ENCODE peak calls at places on chromosomes 5 and 9, in eight cellular contexts. One of them, this sample, is unnamed.

GRCh38 chr9:83281306-83282255 is 218.6 kb upstream of the RASEF start:
- DNase-seq in nucleus accumbens: peak
- DNase-seq in MCF 10A: peak
- DNase-seq in neural crest cell: no peak
- DNase-seq in germinal center: no peak
- DNase-seq in NCI-H524 treated with DMSO at 0.1 percent for 48 hours: no peak
- DNase-seq in GM13976: no peak
- DNase-seq in activated naive CD4-positive, alpha-beta T cell: no peak
- DNase-seq in this sample: peak

GRCh38 chr5:80151890-80152289 is 104.0 kb downstream of the SERINC5 start:
- DNase-seq in GM13976: no peak
- DNase-seq in nucleus accumbens: no peak
- DNase-seq in neural crest cell: no peak
- DNase-seq in germinal center: no peak
- DNase-seq in NCI-H524 treated with DMSO at 0.1 percent for 48 hours: no peak
- DNase-seq in activated naive CD4-positive, alpha-beta T cell: no peak
- DNase-seq in MCF 10A: no peak
- DNase-seq in this sample: no peak

GRCh38 chr5:61496406-61497307 is 164.6 kb downstream of the ZSWIM6 start:
- DNase-seq in GM13976: no peak
- DNase-seq in activated naive CD4-positive, alpha-beta T cell: no peak
- DNase-seq in nucleus accumbens: peak
- DNase-seq in neural crest cell: no peak
- DNase-seq in germinal center: no peak
- DNase-seq in MCF 10A: no peak
- DNase-seq in NCI-H524 treated with DMSO at 0.1 percent for 48 hours: peak
- DNase-seq in this sample: no peak

GRCh38 chr5:37005252-37005651 is 128.7 kb downstream of the NIPBL start:
- DNase-seq in nucleus accumbens: no peak
- DNase-seq in neural crest cell: no peak
- DNase-seq in activated naive CD4-positive, alpha-beta T cell: no peak
- DNase-seq in GM13976: no peak
- DNase-seq in NCI-H524 treated with DMSO at 0.1 percent for 48 hours: no peak
- DNase-seq in germinal center: no peak
- DNase-seq in MCF 10A: no peak
- DNase-seq in this sample: no peak

GRCh38 chr5:115624994-115625393 is 842 bp downstream of the TMED7 start:
- DNase-seq in NCI-H524 treated with DMSO at 0.1 percent for 48 hours: no peak
- DNase-seq in activated naive CD4-positive, alpha-beta T cell: no peak
- DNase-seq in MCF 10A: no peak
- DNase-seq in GM13976: no peak
- DNase-seq in neural crest cell: no peak
- DNase-seq in germinal center: no peak
- DNase-seq in nucleus accumbens: no peak
- DNase-seq in this sample: no peak

GRCh38 chr5:154446183-154447073 is 631 bp downstream of the SAP30L start:
- DNase-seq in nucleus accumbens: peak
- DNase-seq in NCI-H524 treated with DMSO at 0.1 percent for 48 hours: no peak
- DNase-seq in germinal center: peak
- DNase-seq in GM13976: peak
- DNase-seq in activated naive CD4-positive, alpha-beta T cell: no peak
- DNase-seq in neural crest cell: peak
- DNase-seq in MCF 10A: peak
- DNase-seq in this sample: peak

GRCh38 chr5:16061163-16061562 is 118.4 kb downstream of the MARCHF11 start:
- DNase-seq in activated naive CD4-positive, alpha-beta T cell: no peak
- DNase-seq in neural crest cell: no peak
- DNase-seq in nucleus accumbens: no peak
- DNase-seq in GM13976: no peak
- DNase-seq in MCF 10A: no peak
- DNase-seq in NCI-H524 treated with DMSO at 0.1 percent for 48 hours: no peak
- DNase-seq in germinal center: no peak
- DNase-seq in this sample: no peak

GRCh38 chr5:163756170-163756569 is 250.8 kb downstream of the MAT2B start:
- DNase-seq in neural crest cell: no peak
- DNase-seq in nucleus accumbens: no peak
- DNase-seq in NCI-H524 treated with DMSO at 0.1 percent for 48 hours: no peak
- DNase-seq in germinal center: no peak
- DNase-seq in activated naive CD4-positive, alpha-beta T cell: no peak
- DNase-seq in MCF 10A: no peak
- DNase-seq in GM13976: no peak
- DNase-seq in this sample: no peak

GRCh38 chr9:136687721-136688223 is 515 bp upstream of the AGPAT2 start:
- DNase-seq in MCF 10A: no peak
- DNase-seq in neural crest cell: no peak
- DNase-seq in GM13976: no peak
- DNase-seq in activated naive CD4-positive, alpha-beta T cell: no peak
- DNase-seq in nucleus accumbens: no peak
- DNase-seq in germinal center: peak
- DNase-seq in NCI-H524 treated with DMSO at 0.1 percent for 48 hours: no peak
- DNase-seq in this sample: no peak

GRCh38 chr5:116507051-116507537 is 67.5 kb downstream of the SEMA6A start:
- DNase-seq in GM13976: no peak
- DNase-seq in NCI-H524 treated with DMSO at 0.1 percent for 48 hours: no peak
- DNase-seq in neural crest cell: no peak
- DNase-seq in MCF 10A: peak
- DNase-seq in germinal center: no peak
- DNase-seq in nucleus accumbens: no peak
- DNase-seq in activated naive CD4-positive, alpha-beta T cell: no peak
- DNase-seq in this sample: peak

GRCh38 chr5:174501461-174502069 is 222.8 kb upstream of the MSX2 start:
- DNase-seq in GM13976: no peak
- DNase-seq in nucleus accumbens: no peak
- DNase-seq in germinal center: no peak
- DNase-seq in MCF 10A: peak
- DNase-seq in neural crest cell: no peak
- DNase-seq in NCI-H524 treated with DMSO at 0.1 percent for 48 hours: no peak
- DNase-seq in activated naive CD4-positive, alpha-beta T cell: no peak
- DNase-seq in this sample: peak

GRCh38 chr9:35510745-35511428 is 21.0 kb downstream of the RUSC2 start:
- DNase-seq in MCF 10A: peak
- DNase-seq in activated naive CD4-positive, alpha-beta T cell: no peak
- DNase-seq in GM13976: no peak
- DNase-seq in NCI-H524 treated with DMSO at 0.1 percent for 48 hours: no peak
- DNase-seq in neural crest cell: no peak
- DNase-seq in nucleus accumbens: no peak
- DNase-seq in germinal center: no peak
- DNase-seq in this sample: peak

GRCh38 chr5:179326176-179326997 is 18.9 kb downstream of the ADAMTS2 start:
- DNase-seq in germinal center: no peak
- DNase-seq in activated naive CD4-positive, alpha-beta T cell: no peak
- DNase-seq in GM13976: no peak
- DNase-seq in MCF 10A: no peak
- DNase-seq in neural crest cell: no peak
- DNase-seq in nucleus accumbens: no peak
- DNase-seq in NCI-H524 treated with DMSO at 0.1 percent for 48 hours: no peak
- DNase-seq in this sample: no peak

GRCh38 chr5:138829341-138829740 is 45.8 kb downstream of the LRRTM2 start:
- DNase-seq in germinal center: no peak
- DNase-seq in activated naive CD4-positive, alpha-beta T cell: no peak
- DNase-seq in GM13976: no peak
- DNase-seq in MCF 10A: peak
- DNase-seq in nucleus accumbens: no peak
- DNase-seq in NCI-H524 treated with DMSO at 0.1 percent for 48 hours: no peak
- DNase-seq in neural crest cell: no peak
- DNase-seq in this sample: peak

GRCh38 chr5:18483386-18483785 is 849.1 kb downstream of the TAF11L14 start:
- DNase-seq in nucleus accumbens: no peak
- DNase-seq in neural crest cell: no peak
- DNase-seq in germinal center: no peak
- DNase-seq in MCF 10A: peak
- DNase-seq in GM13976: no peak
- DNase-seq in activated naive CD4-positive, alpha-beta T cell: no peak
- DNase-seq in NCI-H524 treated with DMSO at 0.1 percent for 48 hours: no peak
- DNase-seq in this sample: peak

GRCh38 chr5:157497875-157498611 is 38.0 kb downstream of the NIPAL4 start:
- DNase-seq in GM13976: no peak
- DNase-seq in NCI-H524 treated with DMSO at 0.1 percent for 48 hours: no peak
- DNase-seq in germinal center: no peak
- DNase-seq in MCF 10A: no peak
- DNase-seq in neural crest cell: no peak
- DNase-seq in activated naive CD4-positive, alpha-beta T cell: no peak
- DNase-seq in nucleus accumbens: no peak
- DNase-seq in this sample: no peak

GRCh38 chr5:82494942-82495341 is 216.8 kb upstream of the RPS23 start:
- DNase-seq in germinal center: no peak
- DNase-seq in nucleus accumbens: no peak
- DNase-seq in neural crest cell: no peak
- DNase-seq in NCI-H524 treated with DMSO at 0.1 percent for 48 hours: no peak
- DNase-seq in MCF 10A: peak
- DNase-seq in GM13976: no peak
- DNase-seq in activated naive CD4-positive, alpha-beta T cell: no peak
- DNase-seq in this sample: peak

GRCh38 chr9:127585161-127585750 is 26.8 kb upstream of the STXBP1 start:
- DNase-seq in NCI-H524 treated with DMSO at 0.1 percent for 48 hours: no peak
- DNase-seq in nucleus accumbens: no peak
- DNase-seq in neural crest cell: no peak
- DNase-seq in germinal center: no peak
- DNase-seq in activated naive CD4-positive, alpha-beta T cell: no peak
- DNase-seq in MCF 10A: peak
- DNase-seq in GM13976: no peak
- DNase-seq in this sample: no peak

GRCh38 chr9:13268469-13268868 is 11.0 kb downstream of the MPDZ start:
- DNase-seq in neural crest cell: no peak
- DNase-seq in NCI-H524 treated with DMSO at 0.1 percent for 48 hours: no peak
- DNase-seq in germinal center: no peak
- DNase-seq in activated naive CD4-positive, alpha-beta T cell: no peak
- DNase-seq in MCF 10A: peak
- DNase-seq in nucleus accumbens: no peak
- DNase-seq in GM13976: no peak
- DNase-seq in this sample: peak

GRCh38 chr9:70901741-70902140 is 219.7 kb downstream of the TRPM3 start:
- DNase-seq in nucleus accumbens: no peak
- DNase-seq in germinal center: no peak
- DNase-seq in activated naive CD4-positive, alpha-beta T cell: no peak
- DNase-seq in NCI-H524 treated with DMSO at 0.1 percent for 48 hours: no peak
- DNase-seq in MCF 10A: no peak
- DNase-seq in neural crest cell: no peak
- DNase-seq in GM13976: no peak
- DNase-seq in this sample: peak

GRCh38 chr9:97412628-97413382 is 909 bp downstream of the TDRD7 start:
- DNase-seq in NCI-H524 treated with DMSO at 0.1 percent for 48 hours: no peak
- DNase-seq in neural crest cell: no peak
- DNase-seq in MCF 10A: peak
- DNase-seq in nucleus accumbens: peak
- DNase-seq in germinal center: peak
- DNase-seq in activated naive CD4-positive, alpha-beta T cell: no peak
- DNase-seq in GM13976: no peak
- DNase-seq in this sample: peak

GRCh38 chr5:160260881-160261815 is 31.8 kb downstream of the FABP6 start:
- DNase-seq in neural crest cell: no peak
- DNase-seq in GM13976: no peak
- DNase-seq in MCF 10A: no peak
- DNase-seq in activated naive CD4-positive, alpha-beta T cell: no peak
- DNase-seq in nucleus accumbens: no peak
- DNase-seq in NCI-H524 treated with DMSO at 0.1 percent for 48 hours: no peak
- DNase-seq in germinal center: peak
- DNase-seq in this sample: peak

GRCh38 chr5:154418344-154418820 is 27.4 kb upstream of the SAP30L start:
- DNase-seq in germinal center: no peak
- DNase-seq in activated naive CD4-positive, alpha-beta T cell: no peak
- DNase-seq in GM13976: no peak
- DNase-seq in NCI-H524 treated with DMSO at 0.1 percent for 48 hours: no peak
- DNase-seq in nucleus accumbens: no peak
- DNase-seq in MCF 10A: no peak
- DNase-seq in neural crest cell: no peak
- DNase-seq in this sample: no peak

GRCh38 chr9:131800366-131800765 is 60.5 kb upstream of the RAPGEF1 start:
- DNase-seq in activated naive CD4-positive, alpha-beta T cell: no peak
- DNase-seq in nucleus accumbens: no peak
- DNase-seq in neural crest cell: no peak
- DNase-seq in GM13976: no peak
- DNase-seq in NCI-H524 treated with DMSO at 0.1 percent for 48 hours: no peak
- DNase-seq in germinal center: no peak
- DNase-seq in MCF 10A: no peak
- DNase-seq in this sample: no peak

GRCh38 chr5:164053123-164053522 is 547.7 kb downstream of the MAT2B start:
- DNase-seq in NCI-H524 treated with DMSO at 0.1 percent for 48 hours: no peak
- DNase-seq in germinal center: no peak
- DNase-seq in neural crest cell: no peak
- DNase-seq in GM13976: no peak
- DNase-seq in activated naive CD4-positive, alpha-beta T cell: no peak
- DNase-seq in nucleus accumbens: no peak
- DNase-seq in MCF 10A: no peak
- DNase-seq in this sample: no peak

GRCh38 chr5:61272688-61273087 is 59.4 kb upstream of the ZSWIM6 start:
- DNase-seq in activated naive CD4-positive, alpha-beta T cell: no peak
- DNase-seq in neural crest cell: no peak
- DNase-seq in nucleus accumbens: no peak
- DNase-seq in NCI-H524 treated with DMSO at 0.1 percent for 48 hours: no peak
- DNase-seq in germinal center: no peak
- DNase-seq in MCF 10A: no peak
- DNase-seq in GM13976: no peak
- DNase-seq in this sample: no peak

GRCh38 chr5:93192107-93192506 is 388.9 kb downstream of the NR2F1-AS1 start:
- DNase-seq in activated naive CD4-positive, alpha-beta T cell: no peak
- DNase-seq in nucleus accumbens: no peak
- DNase-seq in NCI-H524 treated with DMSO at 0.1 percent for 48 hours: no peak
- DNase-seq in MCF 10A: peak
- DNase-seq in germinal center: no peak
- DNase-seq in GM13976: no peak
- DNase-seq in neural crest cell: no peak
- DNase-seq in this sample: peak

GRCh38 chr5:62762503-62762902 is 183.9 kb downstream of the LRRC70 start:
- DNase-seq in GM13976: no peak
- DNase-seq in MCF 10A: no peak
- DNase-seq in nucleus accumbens: no peak
- DNase-seq in neural crest cell: no peak
- DNase-seq in activated naive CD4-positive, alpha-beta T cell: no peak
- DNase-seq in germinal center: no peak
- DNase-seq in NCI-H524 treated with DMSO at 0.1 percent for 48 hours: no peak
- DNase-seq in this sample: no peak

GRCh38 chr9:81549500-81550206 is 139.7 kb downstream of the TLE1 start:
- DNase-seq in activated naive CD4-positive, alpha-beta T cell: no peak
- DNase-seq in MCF 10A: peak
- DNase-seq in nucleus accumbens: no peak
- DNase-seq in NCI-H524 treated with DMSO at 0.1 percent for 48 hours: no peak
- DNase-seq in germinal center: no peak
- DNase-seq in GM13976: no peak
- DNase-seq in neural crest cell: no peak
- DNase-seq in this sample: no peak

This sample was measured in epithelial cell of esophagus.